ENCODE peak calls at places on chromosome 20, in five cellular contexts. Z is stomach, W is fibroblast of mammary gland, K is IMR-90, U is PC-3. J is an unnamed sample.

GRCh38 chr20:44745122-44745521 is 543 bp upstream of the KCNK15 start:
- DNase-seq in Z (no peak), U (no peak), W (no peak), K (no peak), J (no peak)

GRCh38 chr20:57473246-57474042 is 51.5 kb downstream of the CTCFL start:
- DNase-seq in U (no peak), W (no peak), K (no peak), Z (no peak), J (no peak)

GRCh38 chr20:50513169-50514034 is 3.2 kb downstream of the PTPN1 start:
- DNase-seq in W (peak), K (peak), Z (no peak), U (peak), J (peak)

GRCh38 chr20:43722153-43722505 is 4.7 kb downstream of the GTSF1L start:
- DNase-seq in Z (no peak), U (no peak), K (no peak), W (no peak), J (no peak)

GRCh38 chr20:36298795-36299339 is 7.3 kb upstream of the DLGAP4 start:
- DNase-seq in W (no peak), U (no peak), Z (no peak), K (no peak), J (no peak)

GRCh38 chr20:38855356-38855755 is 49.9 kb downstream of the PPP1R16B start:
- DNase-seq in W (peak), K (peak), U (no peak), Z (no peak), J (peak)

GRCh38 chr20:45311589-45312211 is 3.6 kb upstream of the MATN4 start:
- DNase-seq in K (peak), W (peak), U (peak), Z (peak), J (peak)

GRCh38 chr20:51760905-51761544 is 7.2 kb downstream of the ATP9A start:
- DNase-seq in W (peak), K (peak), U (peak), Z (no peak), J (peak)

GRCh38 chr20:61682114-61682997 is 383.3 kb downstream of the TAF4 start:
- DNase-seq in Z (no peak), K (no peak), U (no peak), W (no peak), J (no peak)

GRCh38 chr20:44526129-44526528 is 4.3 kb upstream of the SERINC3 start:
- DNase-seq in K (peak), W (peak), Z (no peak), U (peak), J (peak)

GRCh38 chr20:20492521-20493334 is 124.8 kb downstream of the INSM1 start:
- DNase-seq in Z (peak), U (no peak), W (no peak), K (no peak), J (no peak)

GRCh38 chr20:24698706-24699206 is 229.3 kb downstream of the SYNDIG1 start:
- DNase-seq in Z (peak), W (no peak), U (peak), K (no peak), J (no peak)

GRCh38 chr20:44540834-44541233 is 19.0 kb upstream of the SERINC3 start:
- DNase-seq in K (peak), Z (no peak), U (no peak), W (peak), J (peak)

GRCh38 chr20:36342721-36343120 is 36.6 kb downstream of the DLGAP4 start:
- DNase-seq in W (no peak), Z (no peak), K (no peak), U (no peak), J (no peak)

GRCh38 chr20:17747431-17747846 is 47.7 kb downstream of the BANF2 start:
- DNase-seq in U (peak), W (peak), K (peak), Z (peak), J (peak)

GRCh38 chr20:57361517-57361916 is 10.5 kb downstream of the RAE1 start:
- DNase-seq in U (peak), W (peak), Z (no peak), K (peak), J (peak)

GRCh38 chr20:24296477-24297380 is 172.7 kb upstream of the SYNDIG1 start:
- DNase-seq in W (no peak), K (no peak), U (no peak), Z (no peak), J (peak)

GRCh38 chr20:39070484-39071231 is 108.5 kb downstream of the DHX35 start:
- DNase-seq in Z (no peak), K (peak), U (peak), W (peak), J (peak)

GRCh38 chr20:8461186-8461585 is 329.1 kb downstream of the PLCB1 start:
- DNase-seq in W (no peak), Z (no peak), U (no peak), K (no peak), J (no peak)

GRCh38 chr20:38880952-38881735 is 45.1 kb upstream of the FAM83D start:
- DNase-seq in Z (no peak), K (no peak), W (no peak), U (no peak), J (no peak)

GRCh38 chr20:51024761-51025160 is 1.9 kb upstream of the KCNG1 start:
- DNase-seq in U (no peak), Z (no peak), K (no peak), W (no peak), J (no peak)

GRCh38 chr20:57428611-57429496 is 37.7 kb downstream of the RBM38 start:
- DNase-seq in U (no peak), Z (peak), W (no peak), K (no peak), J (no peak)

GRCh38 chr20:4973330-4974097 is 27.8 kb downstream of the SLC23A2 start:
- DNase-seq in K (peak), Z (peak), U (no peak), W (peak), J (peak)

GRCh38 chr20:59657459-59658046 is 53.2 kb downstream of the PHACTR3 start:
- DNase-seq in U (no peak), K (no peak), Z (no peak), W (no peak), J (no peak)

GRCh38 chr20:9485614-9486325 is 28.6 kb upstream of the LAMP5 start:
- DNase-seq in K (no peak), Z (no peak), W (no peak), U (peak), J (no peak)

GRCh38 chr20:43942661-43943285 is 28.1 kb downstream of the TOX2 start:
- DNase-seq in W (peak), K (peak), U (peak), Z (no peak), J (peak)

GRCh38 chr20:59884494-59884893 is 48.9 kb downstream of the SYCP2 start:
- DNase-seq in W (no peak), Z (no peak), K (no peak), U (no peak), J (no peak)

GRCh38 chr20:53748821-53749402 is 155.3 kb upstream of the ZNF217 start:
- DNase-seq in U (peak), Z (no peak), W (peak), K (peak), J (peak)

GRCh38 chr20:5002077-5002413 is 735 bp upstream of the SLC23A2 start:
- DNase-seq in Z (no peak), K (no peak), U (no peak), W (no peak), J (no peak)

GRCh38 chr20:31716818-31717477 is 5.7 kb downstream of the BCL2L1 start:
- DNase-seq in U (no peak), K (no peak), W (no peak), Z (no peak), J (no peak)
- H3K4me3 ChIP-seq in U (peak), K (no peak), W (peak), Z (peak), J (peak)

DNA sequence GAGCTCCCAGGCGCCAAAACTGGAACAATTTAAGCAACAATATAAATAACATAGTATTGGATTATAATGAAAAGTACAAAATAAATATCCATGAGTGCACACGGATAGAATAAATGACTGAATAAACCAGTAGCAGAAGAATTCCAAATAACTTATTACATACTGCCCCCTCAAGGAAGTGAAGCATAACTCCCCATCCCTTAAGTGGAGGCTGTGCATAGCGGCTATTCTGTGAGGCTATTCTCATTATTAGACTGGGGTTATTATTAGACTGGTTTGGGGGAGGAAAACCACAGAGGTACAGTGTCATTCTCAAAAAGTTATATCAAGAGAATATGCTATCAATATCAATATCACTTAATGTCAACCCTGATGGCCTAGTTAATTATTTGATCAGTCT is 94.4 kb upstream of the SIRPA start:
- DNase-seq in K (peak), Z (no peak), U (peak), W (peak), J (peak)
- TF ChIP-seq CTCF in K (peak), Z (no peak), U (peak), W (peak), J (peak)

DNA sequence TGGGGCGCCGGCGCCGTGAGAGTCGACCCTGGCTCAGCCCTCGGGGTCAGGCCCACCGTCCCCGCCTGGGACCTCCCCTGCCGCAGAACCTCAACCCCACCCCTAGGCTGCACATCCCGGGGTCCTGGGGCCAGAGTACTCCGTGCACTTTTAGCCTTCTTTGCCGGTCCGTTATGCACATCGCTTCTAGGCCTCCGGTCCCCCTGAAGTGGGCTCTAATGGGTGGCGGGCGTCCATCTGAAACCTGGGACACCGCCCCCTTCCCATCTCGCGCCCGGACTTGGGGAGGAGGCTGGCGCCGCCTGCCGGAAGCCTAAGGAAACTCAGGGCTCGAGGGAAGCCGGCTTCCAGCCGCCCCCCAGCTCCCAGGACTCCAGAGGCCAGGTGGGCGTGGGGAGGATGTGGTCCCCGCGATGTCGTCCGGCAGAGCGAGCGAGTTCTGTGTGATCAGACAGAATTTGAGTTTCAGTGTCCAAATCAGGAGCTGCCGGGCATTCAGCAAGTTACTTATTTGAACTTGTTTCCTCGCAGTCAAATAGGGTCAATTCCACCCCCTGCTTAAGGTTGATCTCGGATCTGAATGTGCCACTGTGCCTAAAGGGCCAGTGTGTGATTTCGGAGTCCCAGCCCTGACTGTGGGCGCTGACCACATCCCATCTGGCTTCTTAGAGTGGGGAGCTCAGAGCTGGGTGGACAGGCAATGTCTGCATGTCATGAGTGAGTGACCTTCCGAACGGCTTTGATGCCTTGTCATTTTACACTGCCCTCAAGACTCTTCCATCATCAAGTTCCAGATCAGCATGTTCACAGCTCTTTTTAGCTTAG is 47.6 kb downstream of the CPXM1 start:
- DNase-seq in Z (no peak), K (peak), W (peak), U (peak), J (peak)
- H3K4me3 ChIP-seq in Z (peak), K (peak), W (peak), U (peak), J (peak)

GRCh38 chr20:34579191-34579661 is 20.7 kb downstream of the MAP1LC3A start:
- DNase-seq in W (peak), Z (peak), K (peak), U (peak), J (peak)
- TF ChIP-seq CTCF in W (peak), Z (peak), K (peak), U (peak), J (peak)

GRCh38 chr20:49285813-49286494 is 8.1 kb upstream of the ZNFX1 start:
- DNase-seq in W (no peak), Z (no peak), U (no peak), K (no peak), J (no peak)
- H3K4me3 ChIP-seq in W (no peak), Z (no peak), U (peak), K (no peak), J (no peak)

GRCh38 chr20:34824861-34825529 is 456 bp downstream of the NCOA6 start:
- DNase-seq in W (peak), K (peak), Z (peak), U (peak), J (peak)
- TF ChIP-seq CTCF in W (no peak), K (peak), Z (no peak), U (no peak), J (no peak)

DNA sequence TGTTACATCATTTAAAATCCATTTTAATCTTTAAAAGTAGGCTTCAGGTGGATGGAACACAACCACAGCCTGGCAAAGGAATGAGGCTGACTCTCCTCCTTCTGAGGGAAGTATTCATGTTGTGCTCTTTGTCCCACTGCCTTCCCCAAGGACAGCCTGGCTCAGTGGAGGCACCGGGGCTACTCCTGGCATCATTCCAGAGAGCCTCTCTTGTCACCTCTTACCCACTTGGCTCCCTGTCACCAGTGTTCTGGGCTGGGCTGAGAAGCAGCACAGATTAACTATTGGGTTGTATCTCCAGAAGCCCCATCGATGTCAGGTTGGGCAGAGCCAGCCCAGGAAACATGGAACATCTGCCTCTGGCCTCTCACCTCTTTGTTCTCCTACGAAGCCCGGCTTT is 10.7 kb upstream of the TP53INP2 start:
- DNase-seq in W (no peak), K (no peak), Z (no peak), U (no peak), J (no peak)
- H3K4me3 ChIP-seq in W (no peak), K (no peak), Z (no peak), U (no peak), J (no peak)

J was measured in fibroblast of the aortic adventitia.